ENCODE peak calls at places on chromosomes 11 and 22, in five cellular contexts. T is GM10248, P is natural killer cell, C is neural progenitor cell, D is cardiac fibroblast. K is an unnamed sample.

GRCh38 chr11:72589802-72590761 is 84.1 kb downstream of the PDE2A start:
- DNase-seq in C (peak; percentile 83), P (no peak), T (peak; percentile 56), D (peak; percentile 23), K (no peak)

GRCh38 chr11:22730319-22730718 is 63.9 kb downstream of the GAS2 start:
- DNase-seq in C (peak; percentile 11), D (peak; percentile 17), P (no peak), T (no peak), K (no peak)

GRCh38 chr11:82450996-82451395 is 282.7 kb downstream of the FAM181B start:
- DNase-seq in C (no peak), P (no peak), D (no peak), T (no peak), K (no peak)

GRCh38 chr11:24153337-24153736 is 343.5 kb upstream of the LUZP2 start:
- DNase-seq in D (no peak), C (no peak), P (no peak), T (no peak), K (no peak)

GRCh38 chr11:120121336-120121735 is 16.6 kb downstream of the TRIM29 start:
- DNase-seq in D (no peak), P (no peak), C (no peak), T (no peak), K (no peak)

GRCh38 chr11:69002743-69003231 is 10.3 kb downstream of the MRGPRF start:
- DNase-seq in T (no peak), D (no peak), P (no peak), C (no peak), K (peak; percentile 45)

GRCh38 chr11:33689089-33689488 is 11.5 kb downstream of the C11orf91 start:
- DNase-seq in C (no peak), P (no peak), T (no peak), D (peak; percentile 53), K (no peak)

GRCh38 chr11:92397356-92397755 is 172.7 kb downstream of the FAT3 start:
- DNase-seq in D (no peak), T (no peak), P (no peak), C (peak; percentile 29), K (no peak)

GRCh38 chr11:32311351-32312077 is 123.8 kb downstream of the WT1 start:
- DNase-seq in D (no peak), T (no peak), P (no peak), C (no peak), K (no peak)

GRCh38 chr11:75400110-75400865 is 970 bp downstream of the RPS3 start:
- DNase-seq in T (no peak), P (no peak), D (peak; percentile 41), C (no peak), K (no peak)

GRCh38 chr22:21001601-21002325 is at the start of gene THAP7:
- DNase-seq in P (peak; percentile 96), D (peak; percentile 96), C (peak; percentile 97), T (peak; percentile 97), K (peak; percentile 97)
- TF ChIP-seq CTCF in P (no peak), D (no peak), C (no peak), T (no peak), K (no peak)

GRCh38 chr11:63635762-63636465 is 21.7 kb upstream of the PLAAT3 start:
- DNase-seq in C (peak; percentile 83), T (peak; percentile 74), D (peak; percentile 68), P (peak; percentile 59), K (peak; percentile 63)

GRCh38 chr11:63643205-63643604 is 28.0 kb downstream of the ATL3 start:
- DNase-seq in P (no peak), T (no peak), D (no peak), C (no peak), K (no peak)

GRCh38 chr11:63641727-63642126 is 27.5 kb upstream of the PLAAT3 start:
- DNase-seq in D (peak; percentile 11), P (no peak), T (no peak), C (no peak), K (no peak)

GRCh38 chr11:63639195-63639832 is 25.1 kb upstream of the PLAAT3 start:
- DNase-seq in C (no peak), P (no peak), D (peak; percentile 55), T (no peak), K (no peak)
- TF ChIP-seq CTCF in C (peak; percentile 56), P (peak; percentile 74), D (peak; percentile 22), T (no peak), K (peak; percentile 70)

GRCh38 chr11:1482581-1483444 is 3.8 kb downstream of the MOB2 start:
- DNase-seq in T (no peak), P (no peak), D (no peak), C (no peak), K (peak; percentile 43)
- TF ChIP-seq CTCF in T (no peak), P (no peak), D (no peak), C (peak; percentile 22), K (peak; percentile 11)

DNA sequence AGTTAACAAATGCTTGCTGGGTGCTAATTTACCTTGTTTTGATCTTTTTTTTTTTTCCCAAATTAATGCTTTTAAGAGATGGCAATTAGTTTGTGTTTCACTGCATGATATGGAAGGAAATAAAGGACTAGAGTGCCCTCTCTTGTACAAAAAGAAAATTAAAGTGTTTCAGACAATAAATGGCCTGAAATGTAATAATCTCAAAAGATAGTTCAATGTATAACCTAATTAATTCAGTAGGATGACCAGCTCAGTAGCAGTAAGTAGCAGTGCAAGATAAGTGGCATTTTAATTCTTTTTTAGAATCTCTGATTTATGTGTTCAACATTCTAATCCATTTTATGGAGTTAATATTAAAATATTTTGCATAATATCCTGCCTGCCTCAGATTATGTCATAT is 39.9 kb upstream of the MYO18B start:
- DNase-seq in T (peak; percentile 31), C (no peak), D (peak; percentile 58), P (no peak), K (no peak)
- TF ChIP-seq CTCF in T (peak; percentile 38), C (peak; percentile 49), D (peak; percentile 14), P (no peak), K (peak; percentile 31)

GRCh38 chr11:116513278-116513823 is 259.4 kb downstream of the BUD13 start:
- DNase-seq in D (no peak), P (no peak), C (no peak), T (no peak), K (no peak)

GRCh38 chr11:116515666-116516184 is 257.1 kb downstream of the BUD13 start:
- DNase-seq in C (no peak), T (no peak), D (no peak), P (no peak), K (no peak)

GRCh38 chr11:116512841-116513240 is 259.9 kb downstream of the BUD13 start:
- DNase-seq in C (no peak), D (no peak), P (no peak), T (no peak), K (no peak)

GRCh38 chr11:116511684-116512083 is 261.1 kb downstream of the BUD13 start:
- DNase-seq in D (no peak), C (no peak), P (no peak), T (no peak), K (no peak)

GRCh38 chr11:116513894-116514293 is 258.9 kb downstream of the BUD13 start:
- DNase-seq in C (peak; percentile 69), P (no peak), T (peak; percentile 47), D (peak; percentile 62), K (no peak)
- TF ChIP-seq CTCF in C (peak; percentile 61), P (no peak), T (peak; percentile 33), D (peak; percentile 38), K (peak; percentile 14)

DNA sequence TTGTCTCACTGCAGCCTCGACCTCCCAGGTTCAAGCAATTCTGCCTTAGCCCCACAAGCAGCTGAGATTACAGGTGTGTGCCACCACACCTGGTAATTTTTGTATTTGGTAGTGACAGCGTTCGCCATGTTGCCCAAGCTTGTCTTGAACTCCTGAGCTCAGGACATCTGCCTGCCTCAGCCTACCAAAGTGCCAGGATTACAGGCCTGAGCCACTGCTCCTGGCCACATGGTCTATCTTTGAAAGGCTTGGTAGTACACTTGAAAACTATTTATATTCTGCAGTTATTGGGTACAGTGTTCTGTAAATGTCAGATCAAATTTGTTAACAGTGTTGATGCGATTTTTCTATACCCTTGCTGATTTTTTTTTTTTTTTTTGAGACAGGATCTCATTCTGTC is 9.5 kb downstream of the CRYBA4 start:
- DNase-seq in P (no peak), D (no peak), C (no peak), T (no peak), K (no peak)
- TF ChIP-seq CTCF in P (no peak), D (no peak), C (no peak), T (no peak), K (no peak)

DNA sequence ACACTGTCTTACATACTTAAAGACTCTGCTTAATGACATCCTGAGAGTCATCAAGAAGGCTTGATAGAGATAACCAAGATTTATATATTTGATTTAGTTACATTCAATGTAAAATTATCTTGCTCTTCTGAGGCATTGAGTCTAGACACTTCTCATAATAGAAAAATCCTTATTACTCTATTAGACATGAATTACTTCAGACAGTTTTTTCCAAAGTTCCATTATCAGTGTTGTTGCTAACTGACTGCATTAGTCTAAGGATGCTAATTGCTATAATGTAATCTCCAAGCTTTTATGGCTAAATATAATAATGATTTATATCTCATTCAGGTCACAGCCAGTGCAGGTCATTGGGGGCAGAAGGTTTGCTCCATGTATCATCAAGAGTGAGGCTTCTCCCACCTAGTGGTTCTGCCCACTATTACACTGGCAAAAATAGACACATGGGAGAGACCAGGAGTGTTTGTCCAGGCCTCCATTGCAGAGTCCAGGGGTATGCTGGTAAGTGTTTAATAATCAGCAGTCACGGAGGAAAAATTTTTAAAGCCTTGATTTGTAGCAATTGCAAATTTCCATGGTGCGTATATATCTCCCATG is 377.2 kb upstream of the DDI1 start:
- DNase-seq in T (no peak), D (peak; percentile 49), P (no peak), C (peak; percentile 35), K (no peak)
- TF ChIP-seq CTCF in T (peak; percentile 9), D (peak; percentile 48), P (no peak), C (peak; percentile 49), K (no peak)

GRCh38 chr11:10451399-10452116 is 3.5 kb upstream of the AMPD3 start:
- DNase-seq in T (no peak), C (no peak), P (no peak), D (no peak), K (no peak)
- TF ChIP-seq CTCF in T (no peak), C (no peak), P (no peak), D (no peak), K (peak; percentile 24)